ENCODE peak calls at places on chromosomes 2 and 18, in ten cellular contexts. P is prostate gland, F is adrenal gland, Y is stomach, Q is transverse colon, K is K562, W is endothelial cell of umbilical vein, N is spleen, G is A549, A is thyroid gland. V is an unnamed sample.

GRCh38 chr2:207135801-207136457 is 29.8 kb downstream of the KLF7 start:
- DNase-seq in Y (no peak), Q (no peak), K (no peak), P (no peak), A (no peak), N (no peak), W (no peak), G (no peak), F (no peak), V (no peak)

GRCh38 chr2:147464737-147465437 is 379.9 kb upstream of the ACVR2A start:
- DNase-seq in G (no peak), K (no peak), A (no peak), F (no peak), N (no peak), P (no peak), Y (no peak), Q (no peak), W (no peak), V (no peak)

GRCh38 chr2:152005612-152006011 is 93.2 kb downstream of the CACNB4 start:
- DNase-seq in P (no peak), A (no peak), F (no peak), N (no peak), Y (no peak), W (no peak), Q (no peak), G (no peak), K (no peak), V (no peak)

GRCh38 chr2:234335676-234336228 is 161.1 kb downstream of the ARL4C start:
- DNase-seq in F (peak), Q (peak), P (peak), A (peak), N (peak), G (no peak), K (no peak), W (peak), Y (peak), V (peak)

GRCh38 chr18:48928787-48929186 is 22.0 kb downstream of the SMAD7 start:
- DNase-seq in P (peak), A (peak), G (no peak), Y (peak), W (peak), Q (peak), F (no peak), K (no peak), N (peak), V (no peak)

GRCh38 chr2:8761529-8762164 is 75.8 kb downstream of the KIDINS220 start:
- DNase-seq in G (peak), K (peak), N (no peak), A (no peak), F (no peak), Y (no peak), Q (no peak), P (no peak), W (peak), V (no peak)

GRCh38 chr2:105042189-105042588 is 4.3 kb downstream of the MRPS9 start:
- DNase-seq in W (no peak), N (no peak), F (peak), Q (no peak), A (no peak), Y (no peak), P (no peak), K (no peak), G (no peak), V (no peak)

GRCh38 chr2:46831037-46831868 is 84.4 kb downstream of the MCFD2 start:
- DNase-seq in F (peak), A (no peak), K (no peak), N (no peak), W (no peak), P (no peak), G (no peak), Q (no peak), Y (no peak), V (no peak)

GRCh38 chr2:205685314-205686230 is 3.3 kb downstream of the NRP2 start:
- DNase-seq in P (no peak), K (no peak), A (peak), G (peak), Y (peak), N (no peak), W (peak), Q (no peak), F (peak), V (peak)

GRCh38 chr2:98805412-98806265 is 74.7 kb upstream of the MGAT4A start:
- DNase-seq in G (no peak), Y (no peak), F (peak), P (peak), N (no peak), Q (no peak), W (no peak), K (no peak), A (peak), V (peak)

GRCh38 chr2:65800998-65801397 is 368.6 kb upstream of the SPRED2 start:
- DNase-seq in A (peak), N (no peak), G (no peak), P (no peak), W (no peak), F (no peak), Y (peak), K (no peak), Q (peak), V (no peak)

GRCh38 chr2:143558665-143559064 is 429.4 kb downstream of the ARHGAP15 start:
- DNase-seq in P (no peak), K (no peak), Q (no peak), W (no peak), G (no peak), N (no peak), Y (no peak), F (no peak), A (no peak), V (no peak)

GRCh38 chr2:215921884-215922283 is 91.5 kb downstream of the MREG start:
- DNase-seq in W (peak), A (no peak), F (peak), K (peak), N (no peak), P (no peak), Y (peak), G (no peak), Q (no peak), V (no peak)

GRCh38 chr18:2222270-2223185 is 348.8 kb downstream of the METTL4 start:
- DNase-seq in G (no peak), K (no peak), F (no peak), W (peak), Q (peak), A (no peak), P (no peak), N (no peak), Y (no peak), V (no peak)

GRCh38 chr2:88016948-88017779 is 817 bp upstream of the RNU2-63P start:
- DNase-seq in G (peak), N (peak), A (no peak), W (no peak), P (peak), Y (peak), F (no peak), K (peak), Q (peak), V (peak)

GRCh38 chr18:48949051-48949605 is 1.6 kb downstream of the SMAD7 start:
- DNase-seq in Y (peak), K (no peak), N (peak), A (peak), W (peak), P (no peak), F (peak), Q (peak), G (no peak), V (no peak)

GRCh38 chr2:22282215-22282614 is 1102.8 kb upstream of the KLHL29 start:
- DNase-seq in G (no peak), N (no peak), W (no peak), Q (no peak), P (no peak), A (no peak), F (no peak), Y (no peak), K (no peak), V (no peak)

GRCh38 chr2:28767367-28767766 is 15.7 kb downstream of the PPP1CB start:
- DNase-seq in G (no peak), F (no peak), N (no peak), Y (no peak), W (no peak), K (no peak), Q (peak), A (no peak), P (no peak), V (no peak)

GRCh38 chr2:218419630-218420216 is 800 bp downstream of the VIL1 start:
- DNase-seq in N (no peak), Y (no peak), Q (no peak), A (no peak), W (no peak), K (no peak), F (no peak), P (no peak), G (no peak), V (no peak)

GRCh38 chr2:3334392-3334791 is 43.2 kb downstream of the EIPR1 start:
- DNase-seq in Y (no peak), A (peak), N (peak), Q (no peak), G (no peak), W (no peak), F (no peak), K (no peak), P (no peak), V (no peak)

GRCh38 chr2:168432100-168432499 is 24.0 kb upstream of the CERS6 start:
- DNase-seq in K (no peak), N (no peak), P (no peak), W (no peak), Y (no peak), F (no peak), Q (no peak), G (no peak), A (no peak), V (no peak)

GRCh38 chr18:12554796-12555388 is 103.0 kb downstream of the SPIRE1 start:
- DNase-seq in K (no peak), F (no peak), Y (no peak), G (no peak), W (no peak), P (no peak), A (no peak), Q (no peak), N (no peak), V (no peak)

GRCh38 chr2:175030380-175031271 is 25.4 kb upstream of the CHN1 start:
- DNase-seq in G (peak), Q (peak), Y (no peak), W (peak), A (peak), F (peak), K (no peak), P (no peak), N (no peak), V (no peak)

GRCh38 chr2:62705859-62706720 is 577 bp downstream of the EHBP1 start:
- DNase-seq in Y (peak), G (peak), W (peak), A (peak), N (no peak), F (peak), P (peak), K (peak), Q (peak), V (peak)

GRCh38 chr18:8926464-8926863 is 176.0 kb upstream of the NDUFV2 start:
- DNase-seq in P (no peak), Y (no peak), N (no peak), Q (no peak), K (no peak), A (no peak), F (no peak), W (no peak), G (no peak), V (no peak)

GRCh38 chr2:109172556-109173105 is 43.6 kb downstream of the SH3RF3 start:
- DNase-seq in P (no peak), N (no peak), W (peak), K (no peak), Q (no peak), F (no peak), G (no peak), A (no peak), Y (no peak), V (peak)

GRCh38 chr2:218146056-218146455 is 20.2 kb downstream of the CXCR2 start:
- DNase-seq in W (no peak), K (no peak), Y (no peak), G (no peak), F (no peak), N (no peak), P (no peak), Q (no peak), A (no peak), V (no peak)

GRCh38 chr2:30037016-30037415 is 109.8 kb upstream of the YPEL5 start:
- DNase-seq in W (no peak), G (no peak), P (no peak), Y (no peak), F (no peak), Q (no peak), K (no peak), N (no peak), A (no peak), V (no peak)

GRCh38 chr2:116988303-116988702 is 826.2 kb upstream of the DDX18 start:
- DNase-seq in K (no peak), Y (no peak), Q (no peak), P (no peak), G (no peak), W (no peak), N (no peak), F (no peak), A (no peak), V (no peak)

GRCh38 chr18:78242307-78242643 is 737.3 kb upstream of the SALL3 start:
- DNase-seq in N (no peak), P (no peak), K (no peak), W (no peak), F (peak), A (peak), Q (peak), G (no peak), Y (no peak), V (no peak)

DNA sequence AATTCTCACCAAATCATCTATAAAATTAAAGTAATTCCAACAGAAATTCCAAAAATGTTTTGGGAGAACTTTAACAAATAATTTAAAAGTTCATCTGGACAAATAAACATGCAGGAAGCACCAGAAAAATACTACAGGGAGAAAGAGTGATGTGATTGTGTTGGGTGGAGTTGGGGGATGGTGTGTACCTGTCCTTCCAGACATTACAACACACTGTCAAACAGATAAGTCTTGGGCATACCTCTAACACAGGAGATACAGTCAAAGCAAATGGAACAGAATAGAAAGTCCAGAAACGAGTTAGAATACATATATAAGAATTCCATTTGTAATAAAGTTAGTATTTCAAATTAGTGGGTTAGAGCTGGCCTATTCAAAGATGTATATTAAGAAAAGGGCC is 22.6 kb downstream of the METTL8 start:
- DNase-seq in A (no peak), P (no peak), G (no peak), N (no peak), Q (no peak), W (no peak), Y (no peak), F (no peak), K (no peak), V (no peak)
- TF ChIP-seq POLR2A in A (no peak), P (no peak), G (no peak), N (no peak), Q (no peak), W (no peak), Y (no peak), F (no peak), K (no peak), V (no peak)

GRCh38 chr2:238171575-238172187 is 12.9 kb downstream of the ERFE start:
- DNase-seq in Q (no peak), Y (no peak), N (no peak), W (no peak), F (no peak), P (no peak), A (no peak), K (no peak), G (no peak), V (no peak)

GRCh38 chr2:238172439-238172838 is 13.7 kb downstream of the ERFE start:
- DNase-seq in G (no peak), Y (no peak), A (no peak), K (no peak), W (no peak), F (no peak), P (no peak), N (no peak), Q (no peak), V (no peak)

GRCh38 chr2:238174701-238175100 is 15.9 kb downstream of the ERFE start:
- DNase-seq in Y (no peak), P (no peak), Q (peak), W (no peak), A (peak), G (no peak), F (no peak), N (no peak), K (no peak), V (peak)

GRCh38 chr2:238174291-238174690 is 15.5 kb downstream of the ERFE start:
- DNase-seq in A (peak), Y (no peak), K (no peak), W (no peak), G (no peak), P (no peak), Q (no peak), F (no peak), N (no peak), V (peak)

GRCh38 chr2:238173692-238174091 is 14.9 kb downstream of the ERFE start:
- DNase-seq in Q (no peak), N (no peak), W (no peak), P (no peak), K (no peak), F (no peak), Y (no peak), A (no peak), G (no peak), V (peak)
- TF ChIP-seq CTCF in Q (no peak), N (no peak), W (peak), P (no peak), K (peak), F (no peak), Y (no peak), A (no peak), G (no peak), V (no peak)

GRCh38 chr2:108169982-108170625 is 69.7 kb upstream of the SULT1C3 start:
- DNase-seq in P (no peak), W (peak), N (no peak), G (peak), F (no peak), Q (no peak), A (no peak), K (peak), Y (no peak), V (no peak)
- TF ChIP-seq POLR2A in P (no peak), W (no peak), N (no peak), G (no peak), F (no peak), Q (no peak), A (no peak), K (no peak), Y (no peak), V (no peak)

DNA sequence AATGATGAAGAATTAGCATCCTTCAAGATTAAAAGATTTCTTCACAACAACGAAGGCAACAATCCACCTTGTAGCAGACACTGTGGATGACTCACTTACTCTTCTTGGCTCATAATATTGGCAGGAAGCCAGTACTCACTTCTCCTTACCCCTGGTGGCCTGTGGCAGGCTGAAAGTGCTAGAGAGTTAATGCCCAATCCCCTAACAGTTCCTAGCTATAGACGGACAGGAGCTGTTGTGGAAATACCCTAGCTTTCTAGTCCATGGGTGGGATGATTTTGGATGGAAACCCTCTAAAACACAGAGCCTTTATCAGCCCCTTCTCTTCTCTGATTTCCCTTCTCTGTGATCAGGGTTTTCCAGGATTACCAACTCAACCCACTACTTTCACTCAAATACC is 128.6 kb upstream of the NYAP2 start:
- DNase-seq in F (peak), A (peak), P (no peak), Y (no peak), N (no peak), G (peak), W (no peak), Q (no peak), K (no peak), V (no peak)
- TF ChIP-seq CTCF in F (peak), A (no peak), P (no peak), Y (no peak), N (no peak), G (no peak), W (no peak), Q (no peak), K (no peak), V (no peak)

GRCh38 chr2:111184725-111185495 is 64.2 kb downstream of the BCL2L11 start:
- DNase-seq in Y (no peak), K (no peak), P (peak), Q (no peak), N (no peak), F (no peak), A (peak), W (no peak), G (no peak), V (no peak)
- TF ChIP-seq POLR2A in Y (no peak), K (no peak), P (no peak), Q (no peak), N (no peak), F (no peak), A (no peak), W (no peak), G (no peak), V (no peak)